ENCODE peak calls at places on chromosomes 13 and 19, in nine cellular contexts. One of them, this sample, is unnamed.
A peak's percentile ranks its signal among the peaks of the same experiment; 100 is the strongest.

GRCh38 chr19:2428027-2428690 is 773 bp upstream of the TIMM13 start:
- DNase-seq in uterus: peak; percentile 40
- DNase-seq in left lung: peak; percentile 78
- DNase-seq in tibial artery: no peak
- DNase-seq in heart right ventricle: no peak
- DNase-seq in CD8-positive, alpha-beta T cell: no peak
- DNase-seq in MM.1S: no peak
- DNase-seq in IMR-90: peak; percentile 8
- DNase-seq in colonic mucosa: peak; percentile 41
- DNase-seq in this sample: peak; percentile 55

GRCh38 chr19:55305983-55306562 is 19.1 kb downstream of the TMEM150B start:
- DNase-seq in CD8-positive, alpha-beta T cell: no peak
- DNase-seq in left lung: no peak
- DNase-seq in tibial artery: no peak
- DNase-seq in uterus: no peak
- DNase-seq in colonic mucosa: no peak
- DNase-seq in IMR-90: no peak
- DNase-seq in MM.1S: no peak
- DNase-seq in heart right ventricle: no peak
- DNase-seq in this sample: no peak

GRCh38 chr13:40345654-40346372 is 320.6 kb downstream of the FOXO1 start:
- DNase-seq in left lung: no peak
- DNase-seq in CD8-positive, alpha-beta T cell: no peak
- DNase-seq in colonic mucosa: peak; percentile 52
- DNase-seq in MM.1S: no peak
- DNase-seq in tibial artery: no peak
- DNase-seq in uterus: no peak
- DNase-seq in heart right ventricle: peak; percentile 40
- DNase-seq in IMR-90: no peak
- DNase-seq in this sample: no peak

GRCh38 chr19:8880864-8881488 is 48.8 kb downstream of the MBD3L1 start:
- DNase-seq in CD8-positive, alpha-beta T cell: no peak
- DNase-seq in left lung: no peak
- DNase-seq in uterus: no peak
- DNase-seq in IMR-90: no peak
- DNase-seq in heart right ventricle: no peak
- DNase-seq in MM.1S: no peak
- DNase-seq in colonic mucosa: no peak
- DNase-seq in tibial artery: no peak
- DNase-seq in this sample: no peak

GRCh38 chr19:3366761-3367571 is 583 bp downstream of the NFIC start:
- DNase-seq in heart right ventricle: peak; percentile 58
- DNase-seq in MM.1S: no peak
- DNase-seq in uterus: peak; percentile 72
- DNase-seq in IMR-90: no peak
- DNase-seq in CD8-positive, alpha-beta T cell: no peak
- DNase-seq in left lung: peak; percentile 87
- DNase-seq in colonic mucosa: peak; percentile 76
- DNase-seq in tibial artery: peak; percentile 85
- DNase-seq in this sample: peak; percentile 58

GRCh38 chr19:6730153-6730804 is 7.1 kb downstream of the GPR108 start:
- DNase-seq in colonic mucosa: peak; percentile 97
- DNase-seq in IMR-90: no peak
- DNase-seq in uterus: peak; percentile 44
- DNase-seq in MM.1S: no peak
- DNase-seq in heart right ventricle: no peak
- DNase-seq in tibial artery: no peak
- DNase-seq in CD8-positive, alpha-beta T cell: no peak
- DNase-seq in left lung: peak; percentile 91
- DNase-seq in this sample: peak; percentile 73

GRCh38 chr19:29844891-29845575 is 33.2 kb downstream of the CCNE1 start:
- DNase-seq in tibial artery: peak; percentile 94
- DNase-seq in CD8-positive, alpha-beta T cell: peak; percentile 92
- DNase-seq in MM.1S: peak; percentile 92
- DNase-seq in heart right ventricle: peak; percentile 91
- DNase-seq in IMR-90: peak; percentile 88
- DNase-seq in left lung: peak; percentile 96
- DNase-seq in colonic mucosa: peak; percentile 96
- DNase-seq in uterus: peak; percentile 92
- DNase-seq in this sample: peak; percentile 81

GRCh38 chr19:51329411-51329810 is 12.5 kb downstream of the VSIG10L start:
- DNase-seq in CD8-positive, alpha-beta T cell: no peak
- DNase-seq in left lung: no peak
- DNase-seq in tibial artery: no peak
- DNase-seq in heart right ventricle: no peak
- DNase-seq in colonic mucosa: no peak
- DNase-seq in MM.1S: no peak
- DNase-seq in uterus: no peak
- DNase-seq in IMR-90: no peak
- DNase-seq in this sample: no peak

GRCh38 chr19:58548859-58549663 is 5.2 kb downstream of the TRIM28 start:
- DNase-seq in colonic mucosa: no peak
- DNase-seq in tibial artery: no peak
- DNase-seq in uterus: no peak
- DNase-seq in MM.1S: no peak
- DNase-seq in CD8-positive, alpha-beta T cell: no peak
- DNase-seq in left lung: no peak
- DNase-seq in heart right ventricle: no peak
- DNase-seq in IMR-90: no peak
- DNase-seq in this sample: no peak

GRCh38 chr13:20465218-20465879 is 60.3 kb downstream of the CRYL1 start:
- DNase-seq in IMR-90: peak; percentile 15
- DNase-seq in tibial artery: no peak
- DNase-seq in left lung: no peak
- DNase-seq in CD8-positive, alpha-beta T cell: no peak
- DNase-seq in uterus: no peak
- DNase-seq in MM.1S: no peak
- DNase-seq in colonic mucosa: peak; percentile 33
- DNase-seq in heart right ventricle: no peak
- DNase-seq in this sample: no peak

GRCh38 chr19:49499030-49499670 is 2.9 kb downstream of the RPS11 start:
- DNase-seq in uterus: no peak
- DNase-seq in tibial artery: no peak
- DNase-seq in left lung: no peak
- DNase-seq in IMR-90: no peak
- DNase-seq in heart right ventricle: no peak
- DNase-seq in colonic mucosa: no peak
- DNase-seq in MM.1S: no peak
- DNase-seq in CD8-positive, alpha-beta T cell: no peak
- DNase-seq in this sample: no peak
- H3K27ac ChIP-seq in uterus: no peak overlapping the region
- H3K27ac ChIP-seq in tibial artery: no peak overlapping the region
- H3K27ac ChIP-seq in left lung: peak overlapping the region; percentile 73
- H3K27ac ChIP-seq in IMR-90: no peak overlapping the region
- H3K27ac ChIP-seq in heart right ventricle: no peak overlapping the region
- H3K27ac ChIP-seq in colonic mucosa: peak overlapping the region; percentile 49
- H3K27ac ChIP-seq in MM.1S: peak overlapping the region; percentile 89
- H3K27ac ChIP-seq in CD8-positive, alpha-beta T cell: peak overlapping the region; percentile 95
- H3K27ac ChIP-seq in this sample: no peak overlapping the region

GRCh38 chr19:44719262-44719701 is 20.3 kb downstream of the CEACAM16 start:
- DNase-seq in colonic mucosa: peak; percentile 66
- DNase-seq in IMR-90: no peak
- DNase-seq in left lung: no peak
- DNase-seq in CD8-positive, alpha-beta T cell: no peak
- DNase-seq in tibial artery: no peak
- DNase-seq in MM.1S: no peak
- DNase-seq in heart right ventricle: no peak
- DNase-seq in uterus: no peak
- DNase-seq in this sample: no peak

GRCh38 chr19:44722131-44723121 is 23.5 kb downstream of the CEACAM16 start:
- DNase-seq in tibial artery: no peak
- DNase-seq in uterus: no peak
- DNase-seq in MM.1S: peak; percentile 14
- DNase-seq in colonic mucosa: no peak
- DNase-seq in left lung: no peak
- DNase-seq in IMR-90: no peak
- DNase-seq in CD8-positive, alpha-beta T cell: no peak
- DNase-seq in heart right ventricle: no peak
- DNase-seq in this sample: no peak

GRCh38 chr19:44717603-44718002 is 18.7 kb downstream of the CEACAM16 start:
- DNase-seq in colonic mucosa: no peak
- DNase-seq in MM.1S: no peak
- DNase-seq in IMR-90: no peak
- DNase-seq in left lung: no peak
- DNase-seq in heart right ventricle: no peak
- DNase-seq in tibial artery: no peak
- DNase-seq in CD8-positive, alpha-beta T cell: no peak
- DNase-seq in uterus: no peak
- DNase-seq in this sample: no peak

GRCh38 chr19:44720945-44721344 is 22.0 kb downstream of the CEACAM16 start:
- DNase-seq in left lung: no peak
- DNase-seq in colonic mucosa: no peak
- DNase-seq in IMR-90: no peak
- DNase-seq in MM.1S: peak; percentile 81
- DNase-seq in CD8-positive, alpha-beta T cell: no peak
- DNase-seq in tibial artery: no peak
- DNase-seq in heart right ventricle: no peak
- DNase-seq in uterus: no peak
- DNase-seq in this sample: no peak

DNA sequence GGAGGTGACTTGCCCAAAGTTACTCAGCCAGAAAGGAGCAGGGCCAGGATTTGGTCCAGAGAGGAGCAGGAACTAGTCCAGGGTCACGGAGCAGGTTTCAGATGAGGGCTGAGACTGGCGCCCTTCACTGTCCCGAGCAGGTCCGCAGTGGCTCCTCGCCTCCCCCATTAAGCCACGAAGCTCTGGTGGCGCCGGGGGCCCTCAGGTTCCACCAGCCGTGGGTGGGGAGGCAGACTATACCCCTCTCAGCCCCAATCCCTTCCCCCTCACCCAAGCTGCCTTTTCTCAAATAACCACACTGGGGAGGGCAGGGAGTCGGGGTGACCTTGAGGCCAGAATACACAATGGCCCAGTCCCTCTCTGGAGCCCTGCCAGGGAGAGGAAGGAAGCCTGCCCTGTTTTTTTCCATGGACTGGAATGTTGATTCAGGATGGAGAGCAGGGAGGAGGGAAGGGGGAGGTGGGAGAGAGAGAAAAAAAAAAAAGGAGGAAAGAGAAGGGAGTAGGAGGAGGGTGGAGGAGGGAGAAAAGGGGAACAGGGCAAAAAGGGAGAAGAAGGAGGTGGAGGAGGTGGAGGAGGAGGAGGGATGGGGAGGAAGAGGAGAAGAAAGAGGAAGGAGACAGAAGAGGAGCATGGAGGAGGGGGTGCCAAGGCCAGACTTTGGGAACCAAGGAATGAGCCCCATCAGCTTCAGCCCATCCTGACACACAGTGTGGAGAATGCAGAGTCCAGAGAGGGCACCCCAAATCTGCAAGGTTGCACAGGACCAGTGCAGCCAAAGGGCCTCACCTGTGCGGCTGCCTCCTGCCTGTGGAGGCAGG is 19.7 kb downstream of the CEACAM16 start:
- DNase-seq in heart right ventricle: peak; percentile 89
- DNase-seq in CD8-positive, alpha-beta T cell: no peak
- DNase-seq in IMR-90: peak; percentile 56
- DNase-seq in MM.1S: no peak
- DNase-seq in left lung: no peak
- DNase-seq in uterus: peak; percentile 62
- DNase-seq in colonic mucosa: peak; percentile 90
- DNase-seq in tibial artery: peak; percentile 78
- DNase-seq in this sample: no peak
- H3K4me3 ChIP-seq in heart right ventricle: peak overlapping the region; percentile 28
- H3K4me3 ChIP-seq in CD8-positive, alpha-beta T cell: no peak overlapping the region
- H3K4me3 ChIP-seq in IMR-90: no peak overlapping the region
- H3K4me3 ChIP-seq in MM.1S: no peak overlapping the region
- H3K4me3 ChIP-seq in left lung: peak overlapping the region; percentile 14
- H3K4me3 ChIP-seq in uterus: peak overlapping the region; percentile 18
- H3K4me3 ChIP-seq in colonic mucosa: no peak overlapping the region
- H3K4me3 ChIP-seq in tibial artery: no peak overlapping the region
- H3K4me3 ChIP-seq in this sample: peak overlapping the region; percentile 9

DNA sequence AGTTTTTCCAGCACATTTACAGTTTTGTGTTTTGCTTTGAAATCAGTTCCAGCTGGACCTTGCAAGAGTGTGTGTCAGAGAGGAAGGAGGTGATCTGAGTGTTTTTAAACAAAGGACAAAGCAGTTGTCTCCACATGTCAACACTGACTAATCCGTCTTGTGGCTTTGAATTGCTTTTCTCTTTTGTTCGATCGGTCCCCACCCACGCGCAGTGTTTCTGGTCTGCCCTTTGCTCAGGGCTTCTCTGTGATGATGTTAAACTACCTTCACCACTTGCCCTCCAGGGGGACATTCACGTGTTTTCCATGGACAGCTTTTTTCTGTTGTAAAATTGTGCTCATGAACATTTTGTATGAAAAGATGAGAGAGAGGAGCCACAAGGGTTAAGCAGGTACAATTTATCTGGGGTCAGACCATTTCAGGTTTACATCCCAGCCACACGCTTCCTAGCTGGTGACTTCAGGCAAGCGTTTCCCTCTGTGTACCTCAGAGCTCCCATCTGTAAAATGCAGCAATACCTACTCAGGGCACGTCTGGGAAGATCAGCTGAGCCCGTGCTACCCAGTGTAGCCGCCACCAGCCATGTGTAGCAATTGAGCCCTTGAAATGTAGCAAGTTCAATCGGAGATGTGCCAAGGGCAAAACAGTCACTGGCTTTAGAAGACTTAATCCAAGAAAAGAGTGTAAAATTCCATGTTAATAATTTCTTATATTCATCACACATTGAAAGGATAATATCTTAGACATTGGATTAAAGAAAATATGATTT is 13.5 kb upstream of the PLA2G4C start:
- DNase-seq in IMR-90: peak; percentile 73
- DNase-seq in heart right ventricle: no peak
- DNase-seq in MM.1S: no peak
- DNase-seq in colonic mucosa: no peak
- DNase-seq in uterus: no peak
- DNase-seq in left lung: no peak
- DNase-seq in tibial artery: no peak
- DNase-seq in CD8-positive, alpha-beta T cell: no peak
- DNase-seq in this sample: peak; percentile 28
- H3K27ac ChIP-seq in IMR-90: no peak overlapping the region
- H3K27ac ChIP-seq in heart right ventricle: no peak overlapping the region
- H3K27ac ChIP-seq in MM.1S: no peak overlapping the region
- H3K27ac ChIP-seq in colonic mucosa: no peak overlapping the region
- H3K27ac ChIP-seq in uterus: no peak overlapping the region
- H3K27ac ChIP-seq in left lung: no peak overlapping the region
- H3K27ac ChIP-seq in tibial artery: no peak overlapping the region
- H3K27ac ChIP-seq in CD8-positive, alpha-beta T cell: no peak overlapping the region
- H3K27ac ChIP-seq in this sample: peak overlapping the region; percentile 83

DNA sequence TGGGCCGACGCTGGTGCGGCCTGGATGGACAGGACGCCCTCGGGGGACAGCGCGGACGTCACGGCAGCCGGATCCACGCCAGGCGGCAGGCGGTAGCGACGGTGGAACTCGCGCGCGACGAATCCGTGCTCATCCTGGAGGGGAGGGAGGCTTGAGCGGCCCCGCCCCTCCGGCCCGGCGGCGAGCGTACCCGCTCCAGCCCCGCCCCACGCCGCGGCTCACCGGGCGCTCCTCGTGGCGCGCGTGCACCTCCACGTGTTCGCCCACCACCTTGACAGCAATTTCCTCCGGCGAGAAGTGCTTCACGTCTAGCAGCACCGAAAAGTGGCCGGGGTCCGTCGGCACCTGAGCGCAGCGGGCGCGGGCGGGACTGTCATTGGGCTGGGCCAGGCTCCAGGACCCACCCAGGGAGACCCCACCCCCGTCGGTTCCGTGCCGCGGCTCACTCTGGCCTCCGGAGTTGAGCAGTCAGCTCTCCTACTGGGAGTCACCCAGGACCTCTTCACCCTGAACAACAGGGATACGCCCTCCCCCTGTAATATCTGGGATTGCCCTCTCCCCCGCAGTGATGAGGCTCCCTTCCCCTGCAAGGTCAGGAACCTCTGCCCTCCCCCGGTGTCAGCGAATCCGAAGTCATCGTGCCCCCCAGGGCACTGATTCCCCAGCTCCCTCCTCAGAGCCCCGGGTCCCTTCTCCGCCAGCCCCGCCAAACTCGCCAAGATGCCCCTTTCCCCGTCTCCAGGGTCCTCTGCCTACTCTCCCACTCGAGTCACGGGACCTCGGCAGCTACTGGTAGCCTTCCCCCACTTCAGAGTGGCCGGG is 1.1 kb downstream of the HSPB6 start:
- DNase-seq in MM.1S: no peak
- DNase-seq in left lung: peak; percentile 84
- DNase-seq in CD8-positive, alpha-beta T cell: no peak
- DNase-seq in heart right ventricle: peak; percentile 88
- DNase-seq in colonic mucosa: peak; percentile 73
- DNase-seq in uterus: peak; percentile 97
- DNase-seq in tibial artery: peak; percentile 98
- DNase-seq in IMR-90: peak; percentile 55
- DNase-seq in this sample: no peak
- H3K4me3 ChIP-seq in MM.1S: no peak overlapping the region
- H3K4me3 ChIP-seq in left lung: peak overlapping the region; percentile 92
- H3K4me3 ChIP-seq in CD8-positive, alpha-beta T cell: no peak overlapping the region
- H3K4me3 ChIP-seq in heart right ventricle: peak overlapping the region; percentile 85
- H3K4me3 ChIP-seq in colonic mucosa: peak overlapping the region; percentile 26
- H3K4me3 ChIP-seq in uterus: peak overlapping the region; percentile 94
- H3K4me3 ChIP-seq in tibial artery: peak overlapping the region; percentile 72
- H3K4me3 ChIP-seq in IMR-90: peak overlapping the region; percentile 50
- H3K4me3 ChIP-seq in this sample: no peak overlapping the region